ENCODE peak calls at places on chromosomes 7 and 10, in four cellular contexts. I is Calu3, N is endothelial cell, K is HCT116. E is an unnamed sample.

GRCh38 chr7:84232653-84233052 is 38.1 kb upstream of the SEMA3A start:
- DNase-seq in I (no peak), N (no peak), K (no peak), E (no peak)

GRCh38 chr7:115332691-115333090 is 410.8 kb downstream of the MDFIC start:
- DNase-seq in I (no peak), N (no peak), K (no peak), E (no peak)

GRCh38 chr10:45420453-45421192 is 46.6 kb downstream of the ALOX5 start:
- DNase-seq in I (peak; percentile 83), N (no peak), K (no peak), E (no peak)

GRCh38 chr10:51699145-51699474 is 285 bp downstream of the CSTF2T start:
- DNase-seq in I (no peak), N (no peak), K (no peak), E (no peak)

GRCh38 chr7:137172105-137172590 is 171.4 kb downstream of the PTN start:
- DNase-seq in I (no peak), N (no peak), K (no peak), E (no peak)

GRCh38 chr7:74023037-74023436 is 4.9 kb upstream of the ELN start:
- DNase-seq in I (peak; percentile 48), N (no peak), K (no peak), E (no peak)

GRCh38 chr7:6149996-6150395 is 118.8 kb downstream of the ANKRD61 start:
- DNase-seq in I (no peak), N (no peak), K (no peak), E (no peak)

GRCh38 chr7:140564643-140565042 is 76.0 kb downstream of the DENND2A start:
- DNase-seq in I (peak; percentile 45), N (no peak), K (peak; percentile 22), E (no peak)

GRCh38 chr10:4947635-4948596 is 15.3 kb upstream of the AKR1C1 start:
- DNase-seq in I (peak; percentile 41), N (no peak), K (peak; percentile 8), E (no peak)

GRCh38 chr10:79061441-79062315 is 7.1 kb upstream of the ZMIZ1 start:
- DNase-seq in I (no peak), N (no peak), K (no peak), E (no peak)

GRCh38 chr10:100999742-101000601 is at the start of gene LZTS2:
- DNase-seq in I (peak; percentile 41), N (peak; percentile 63), K (no peak), E (no peak)

GRCh38 chr10:98316661-98317060 is 48.7 kb upstream of the LOXL4 start:
- DNase-seq in I (no peak), N (no peak), K (no peak), E (no peak)

GRCh38 chr10:47027812-47028260 is 116.6 kb downstream of the PTPN20 start:
- DNase-seq in I (no peak), N (no peak), K (no peak), E (no peak)

GRCh38 chr10:79087721-79088120 is 19.0 kb downstream of the ZMIZ1 start:
- DNase-seq in I (no peak), N (no peak), K (no peak), E (no peak)